ENCODE peak calls at places on chromosomes 16 and 17, in five cellular contexts. W is activated T-cell treated with anti-CD3 and anti-CD28 coated beads, Interleukin-2, amount 50 U/mL, for 4 hours; G is mesenchymal stem cell; M is mucosa of descending colon; F is RPMI7951. R is an unnamed sample.
A peak's percentile ranks its signal among the peaks of the same experiment; 100 is the strongest.

GRCh38 chr17:77778636-77779524 is 179.6 kb upstream of the TNRC6C start:
- DNase-seq in W (no peak), M (peak; percentile 32), F (peak; percentile 12), G (no peak), R (no peak)

GRCh38 chr17:34076743-34077631 is 178.1 kb upstream of the CCL2 start:
- DNase-seq in W (no peak), G (no peak), F (no peak), M (no peak), R (no peak)

GRCh38 chr16:787978-788398 is at the start of gene RPUSD1:
- DNase-seq in G (peak; percentile 24), M (no peak), F (no peak), W (no peak), R (no peak)

GRCh38 chr17:76969598-76970172 is 101.5 kb downstream of the MGAT5B start:
- DNase-seq in G (no peak), F (peak; percentile 33), M (no peak), W (no peak), R (peak; percentile 65)

GRCh38 chr17:5585814-5586558 is 1.7 kb upstream of the NLRP1 start:
- DNase-seq in F (peak; percentile 45), M (no peak), G (peak; percentile 14), W (no peak), R (no peak)

GRCh38 chr17:64622931-64623654 is 39.0 kb downstream of the SMURF2 start:
- DNase-seq in F (peak; percentile 85), G (peak; percentile 91), W (no peak), M (no peak), R (no peak)

GRCh38 chr17:61139219-61139618 is 260.4 kb upstream of the TBX2 start:
- DNase-seq in G (peak; percentile 81), M (peak; percentile 40), W (peak; percentile 26), F (peak; percentile 80), R (no peak)

GRCh38 chr16:87461466-87461975 is 31.3 kb downstream of the ZCCHC14 start:
- DNase-seq in G (peak; percentile 54), F (no peak), M (peak; percentile 93), W (no peak), R (peak; percentile 97)

GRCh38 chr17:76137026-76137350 is 4.1 kb downstream of the FOXJ1 start:
- DNase-seq in W (no peak), G (no peak), M (no peak), F (no peak), R (no peak)

GRCh38 chr16:66270333-66270927 is 96.1 kb upstream of the CDH5 start:
- DNase-seq in G (peak; percentile 54), M (peak; percentile 75), F (peak; percentile 67), W (peak; percentile 45), R (peak; percentile 90)

GRCh38 chr17:68346448-68346847 is 55.2 kb downstream of the ARSG start:
- DNase-seq in G (no peak), M (peak; percentile 41), W (peak; percentile 54), F (no peak), R (no peak)

GRCh38 chr16:78278047-78278446 is 178.6 kb downstream of the WWOX start:
- DNase-seq in G (no peak), M (no peak), W (no peak), F (no peak), R (no peak)

GRCh38 chr17:7834554-7834890 is 505 bp downstream of the KDM6B start:
- DNase-seq in M (peak; percentile 87), W (peak; percentile 43), G (peak; percentile 81), F (peak; percentile 46), R (peak; percentile 73)

GRCh38 chr16:55113195-55113594 is 182.5 kb downstream of the IRX5 start:
- DNase-seq in W (no peak), M (no peak), G (no peak), F (no peak), R (no peak)

GRCh38 chr16:50213939-50214519 is 52.3 kb upstream of the ADCY7 start:
- DNase-seq in F (peak; percentile 51), M (no peak), W (no peak), G (peak; percentile 72), R (no peak)

GRCh38 chr17:57924677-57925076 is 30.5 kb downstream of the CUEDC1 start:
- DNase-seq in G (no peak), F (no peak), W (no peak), M (no peak), R (no peak)

GRCh38 chr16:58056580-58056979 is 31.0 kb downstream of the MMP15 start:
- DNase-seq in W (no peak), M (no peak), F (no peak), G (no peak), R (no peak)

GRCh38 chr17:44007346-44008204 is 3.2 kb downstream of the NAGS start:
- DNase-seq in M (peak; percentile 56), W (no peak), F (peak; percentile 54), G (no peak), R (no peak)

GRCh38 chr16:1991588-1992474 is 2.1 kb downstream of the SYNGR3 start:
- DNase-seq in W (peak; percentile 99), M (peak; percentile 98), F (peak; percentile 74), G (peak; percentile 87), R (peak; percentile 97)

GRCh38 chr16:84976644-84977400 is 34.5 kb downstream of the ZDHHC7 start:
- DNase-seq in M (no peak), F (peak; percentile 31), G (no peak), W (no peak), R (no peak)

GRCh38 chr16:11602321-11602720 is 15.6 kb upstream of the LITAF start:
- DNase-seq in G (no peak), F (no peak), M (no peak), W (no peak), R (no peak)

GRCh38 chr17:44677136-44677535 is 12.4 kb downstream of the CCDC43 start:
- DNase-seq in F (no peak), W (no peak), M (no peak), G (peak; percentile 12), R (no peak)

GRCh38 chr17:2336215-2337151 is at the start of gene TSR1:
- DNase-seq in F (peak; percentile 86), M (peak; percentile 93), G (peak; percentile 95), W (peak; percentile 86), R (peak; percentile 96)

GRCh38 chr17:79923974-79924638 is 84.9 kb upstream of the CBX4 start:
- DNase-seq in W (peak; percentile 25), F (no peak), G (peak; percentile 41), M (peak; percentile 84), R (peak; percentile 94)

GRCh38 chr17:81735181-81736102 is 23.4 kb downstream of the SLC25A10 start:
- DNase-seq in F (peak; percentile 77), M (peak; percentile 73), G (peak; percentile 45), W (no peak), R (no peak)

GRCh38 chr16:27355610-27356009 is 41.8 kb downstream of the IL4R start:
- DNase-seq in G (peak; percentile 36), M (peak; percentile 65), F (peak; percentile 20), W (peak; percentile 44), R (peak; percentile 84)

GRCh38 chr16:7137560-7138330 is 194.9 kb upstream of the RBFOX1 start:
- DNase-seq in F (no peak), W (no peak), G (no peak), M (no peak), R (no peak)

R was measured in H9.